ENCODE peak calls at places on chromosomes 16 and 17, in nine cellular contexts. S is astrocyte of the spinal cord; N is GM23338; C is activated B cell treated with CpG ODN at 0.5 μM for 24 hours; A is CD4-positive, alpha-beta T cell; Z is aorta; I is small intestine; Q is amniotic stem cell; B is kidney tubule cell. V is an unnamed sample.

GRCh38 chr16:83994703-83995102 is 26.7 kb downstream of the NECAB2 start:
- DNase-seq in A (no peak), C (no peak), Z (no peak), S (no peak), Q (no peak), B (no peak), N (no peak), I (no peak), V (no peak)

GRCh38 chr16:8867483-8868271 is 1.1 kb downstream of the CARHSP1 start:
- DNase-seq in B (no peak), S (peak; percentile 37), Z (peak; percentile 86), A (no peak), C (no peak), I (peak; percentile 58), N (no peak), Q (no peak), V (no peak)

GRCh38 chr16:69921125-69921524 is 30.0 kb upstream of the CLEC18A start:
- DNase-seq in Z (no peak), A (no peak), C (no peak), S (peak; percentile 60), B (no peak), Q (no peak), I (no peak), N (no peak), V (no peak)

GRCh38 chr17:48997103-48997826 is at the start of gene IGF2BP1:
- DNase-seq in N (peak; percentile 88), Z (no peak), Q (peak; percentile 51), A (no peak), B (no peak), C (peak; percentile 40), I (no peak), S (peak; percentile 84), V (no peak)

GRCh38 chr16:49282690-49283375 is 1.2 kb upstream of the CBLN1 start:
- DNase-seq in B (no peak), N (peak; percentile 85), I (peak; percentile 34), S (no peak), Q (no peak), A (no peak), C (no peak), Z (no peak), V (no peak)

GRCh38 chr17:43114101-43114691 is 11.0 kb downstream of the BRCA1 start:
- DNase-seq in I (no peak), Z (no peak), B (peak; percentile 56), A (no peak), S (no peak), C (no peak), N (no peak), Q (no peak), V (no peak)

GRCh38 chr17:63647936-63648335 is 25.7 kb downstream of the MAP3K3 start:
- DNase-seq in Q (no peak), Z (no peak), N (peak; percentile 25), C (no peak), S (peak; percentile 43), A (no peak), B (no peak), I (no peak), V (no peak)

GRCh38 chr16:23327836-23328235 is 25.7 kb downstream of the SCNN1B start:
- DNase-seq in B (no peak), S (no peak), I (no peak), Z (peak; percentile 46), Q (no peak), C (no peak), N (no peak), A (no peak), V (no peak)

GRCh38 chr17:33115957-33116680 is 124.5 kb downstream of the SPACA3 start:
- DNase-seq in A (no peak), I (no peak), C (no peak), Q (no peak), B (no peak), Z (no peak), N (no peak), S (no peak), V (no peak)

GRCh38 chr16:81694494-81695285 is 84.4 kb upstream of the PLCG2 start:
- DNase-seq in N (no peak), B (no peak), C (no peak), S (no peak), I (no peak), Z (no peak), A (no peak), Q (no peak), V (no peak)

GRCh38 chr16:27272076-27272475 is 3.5 kb upstream of the NSMCE1 start:
- DNase-seq in B (no peak), C (no peak), S (no peak), Z (no peak), A (no peak), N (no peak), Q (no peak), I (no peak), V (no peak)

GRCh38 chr16:61146429-61146828 is 889.8 kb downstream of the CDH8 start:
- DNase-seq in B (no peak), Z (no peak), I (no peak), N (no peak), S (no peak), A (no peak), Q (no peak), C (no peak), V (no peak)

GRCh38 chr16:14371778-14372431 is 258.2 kb downstream of the PARN start:
- DNase-seq in S (no peak), C (no peak), A (no peak), Q (no peak), N (peak; percentile 48), B (no peak), Z (no peak), I (no peak), V (no peak)

GRCh38 chr16:11112723-11113348 is 143.2 kb downstream of the SOCS1 start:
- DNase-seq in Q (no peak), N (no peak), A (no peak), I (no peak), B (no peak), C (no peak), S (no peak), Z (no peak), V (no peak)

GRCh38 chr16:6482861-6483530 is 849.6 kb upstream of the RBFOX1 start:
- DNase-seq in S (no peak), Z (peak; percentile 72), B (no peak), I (peak; percentile 36), C (no peak), N (peak; percentile 11), A (no peak), Q (no peak), V (no peak)

GRCh38 chr17:27747462-27748359 is 52.6 kb downstream of the NOS2 start:
- DNase-seq in N (peak; percentile 90), Z (no peak), A (no peak), I (no peak), S (no peak), B (no peak), C (no peak), Q (no peak), V (no peak)

GRCh38 chr16:88390265-88390664 is 7.5 kb downstream of the ZNF469 start:
- DNase-seq in C (no peak), Z (no peak), Q (no peak), I (no peak), S (no peak), N (no peak), A (no peak), B (no peak), V (no peak)

GRCh38 chr17:68539536-68540469 is 27.6 kb downstream of the PRKAR1A start:
- DNase-seq in C (no peak), N (peak; percentile 41), Q (no peak), B (peak; percentile 25), A (no peak), S (peak; percentile 10), I (peak; percentile 59), Z (no peak), V (no peak)

GRCh38 chr17:77579717-77580116 is 378.8 kb upstream of the TNRC6C start:
- DNase-seq in Q (no peak), A (no peak), Z (no peak), I (no peak), N (no peak), S (no peak), B (no peak), C (no peak), V (no peak)

GRCh38 chr17:50675627-50676026 is 32.1 kb downstream of the ANKRD40 start:
- DNase-seq in C (no peak), A (no peak), S (no peak), I (peak; percentile 87), B (no peak), N (no peak), Q (no peak), Z (no peak), V (no peak)

GRCh38 chr17:57636985-57637667 is 108.0 kb downstream of the CCDC182 start:
- DNase-seq in B (no peak), Q (no peak), Z (no peak), N (no peak), S (peak; percentile 27), I (no peak), A (no peak), C (no peak), V (no peak)

GRCh38 chr17:31695456-31696090 is 163.5 kb downstream of the COPRS start:
- DNase-seq in I (no peak), N (no peak), S (peak; percentile 30), C (no peak), B (no peak), A (no peak), Z (no peak), Q (peak; percentile 37), V (no peak)

GRCh38 chr17:47946516-47946915 is 5.1 kb downstream of the PNPO start:
- DNase-seq in C (no peak), A (no peak), N (no peak), I (no peak), Z (no peak), Q (no peak), B (no peak), S (no peak), V (no peak)

GRCh38 chr16:78137782-78138616 is 38.5 kb downstream of the WWOX start:
- DNase-seq in Q (no peak), N (no peak), S (no peak), I (no peak), C (no peak), B (no peak), Z (no peak), A (no peak), V (no peak)

GRCh38 chr16:79882292-79882995 is 281.9 kb upstream of the MAF start:
- DNase-seq in N (no peak), S (no peak), C (no peak), Z (no peak), A (no peak), I (peak; percentile 10), B (no peak), Q (no peak), V (no peak)

GRCh38 chr16:72367841-72368240 is 195.9 kb upstream of the PMFBP1 start:
- DNase-seq in I (no peak), B (no peak), Z (no peak), A (no peak), C (no peak), S (no peak), N (no peak), Q (no peak), V (no peak)

GRCh38 chr16:2971985-2972784 is 3.0 kb downstream of the PAQR4 start:
- DNase-seq in A (no peak), N (no peak), C (no peak), B (no peak), Q (no peak), I (no peak), S (no peak), Z (no peak), V (no peak)

GRCh38 chr16:89557230-89557935 is 3.1 kb upstream of the RPL13 start:
- DNase-seq in S (peak; percentile 77), Q (peak; percentile 46), C (peak; percentile 59), N (peak; percentile 95), I (peak; percentile 81), A (peak; percentile 80), Z (peak; percentile 94), B (peak; percentile 73), V (no peak)

GRCh38 chr16:678858-679807 is 1.1 kb upstream of the STUB1 start:
- DNase-seq in Q (no peak), S (peak; percentile 48), A (no peak), I (peak; percentile 51), Z (peak; percentile 89), C (no peak), B (peak; percentile 64), N (peak; percentile 82), V (no peak)

GRCh38 chr16:5070431-5071186 is 1.0 kb upstream of the ALG1 start:
- DNase-seq in C (no peak), Q (no peak), N (no peak), A (no peak), I (no peak), Z (peak; percentile 39), S (no peak), B (no peak), V (no peak)

GRCh38 chr17:9002236-9002609 is 19.1 kb upstream of the NTN1 start:
- DNase-seq in A (no peak), Z (no peak), B (peak; percentile 36), C (no peak), Q (no peak), N (peak; percentile 65), I (no peak), S (no peak), V (no peak)

V was measured in AG04450.